ENCODE peak calls at places on chromosomes 6 and 20, in four cellular contexts. T is ascending aorta, Z is neural crest cell, D is kidney epithelial cell. M is an unnamed sample.

GRCh38 chr6:54617730-54618129 is 228.8 kb upstream of the FAM83B start:
- DNase-seq in T (no peak), Z (no peak), D (peak; percentile 59), M (no peak)

GRCh38 chr6:112636650-112637260 is 289.6 kb downstream of the RFPL4B start:
- DNase-seq in T (no peak), Z (no peak), D (peak; percentile 57), M (no peak)

GRCh38 chr6:45923831-45924391 is 91.7 kb downstream of the CLIC5 start:
- DNase-seq in T (no peak), Z (no peak), D (no peak), M (no peak)

GRCh38 chr20:3044336-3044965 is 1.0 kb downstream of the GNRH2 start:
- DNase-seq in T (no peak), Z (no peak), D (no peak), M (no peak)

GRCh38 chr6:132887204-132887603 is 72.8 kb downstream of the RPS12 start:
- DNase-seq in T (no peak), Z (no peak), D (no peak), M (no peak)

GRCh38 chr20:19913927-19914614 is 103.1 kb upstream of the NAA20 start:
- DNase-seq in T (no peak), Z (no peak), D (peak; percentile 62), M (no peak)

GRCh38 chr6:82419859-82420258 is 56.2 kb downstream of the TPBG start:
- DNase-seq in T (no peak), Z (no peak), D (no peak), M (no peak)

GRCh38 chr6:145015739-145016558 is 719.4 kb downstream of the EPM2A start:
- DNase-seq in T (no peak), Z (no peak), D (peak; percentile 87), M (no peak)

GRCh38 chr6:30463651-30464618 is 25.4 kb upstream of the HLA-E start:
- DNase-seq in T (no peak), Z (no peak), D (no peak), M (no peak)

GRCh38 chr6:85185977-85186376 is 263.9 kb upstream of the NT5E start:
- DNase-seq in T (no peak), Z (no peak), D (no peak), M (no peak)

GRCh38 chr6:34672657-34673043 is 23.9 kb downstream of the ILRUN start:
- DNase-seq in T (no peak), Z (no peak), D (no peak), M (no peak)

GRCh38 chr20:24060851-24061590 is 72.4 kb upstream of the GGTLC1 start:
- DNase-seq in T (no peak), Z (no peak), D (no peak), M (no peak)

GRCh38 chr6:36200154-36200891 is 3.8 kb downstream of the BRPF3 start:
- DNase-seq in T (no peak), Z (no peak), D (no peak), M (no peak)

GRCh38 chr20:37611346-37611745 is 82.5 kb upstream of the CTNNBL1 start:
- DNase-seq in T (no peak), Z (no peak), D (no peak), M (no peak)

GRCh38 chr6:155499574-155499973 is 43.9 kb upstream of the NOX3 start:
- DNase-seq in T (no peak), Z (no peak), D (no peak), M (no peak)
- TF ChIP-seq CTCF in T (no peak), Z (no peak), D (no peak), M (no peak)

DNA sequence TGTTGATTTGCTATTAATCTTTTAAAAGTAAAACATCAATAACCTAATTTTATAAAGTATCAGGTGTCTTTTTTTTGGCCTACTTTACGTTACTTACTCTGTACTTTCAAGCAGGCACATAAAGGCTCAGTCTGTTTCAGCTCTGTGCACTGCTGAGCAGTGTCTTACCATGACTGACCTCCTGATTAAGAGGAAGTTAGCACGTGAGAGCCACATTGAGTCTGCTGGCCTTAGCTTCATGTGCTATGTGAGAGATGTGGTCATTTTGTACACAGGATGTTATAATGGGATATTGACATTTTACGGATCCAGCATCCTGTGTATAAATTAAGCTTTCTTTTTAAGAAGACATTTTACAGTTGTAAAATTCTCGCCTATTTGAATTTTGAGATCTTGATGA is 31.9 kb downstream of the ARID1B start:
- DNase-seq in T (no peak), Z (no peak), D (peak; percentile 21), M (no peak)
- TF ChIP-seq CTCF in T (no peak), Z (no peak), D (no peak), M (no peak)

GRCh38 chr6:133889557-133890301 is 816 bp downstream of the TCF21 start:
- DNase-seq in T (no peak), Z (peak; percentile 11), D (no peak), M (no peak)
- TF ChIP-seq CTCF in T (no peak), Z (no peak), D (peak; percentile 21), M (no peak)

DNA sequence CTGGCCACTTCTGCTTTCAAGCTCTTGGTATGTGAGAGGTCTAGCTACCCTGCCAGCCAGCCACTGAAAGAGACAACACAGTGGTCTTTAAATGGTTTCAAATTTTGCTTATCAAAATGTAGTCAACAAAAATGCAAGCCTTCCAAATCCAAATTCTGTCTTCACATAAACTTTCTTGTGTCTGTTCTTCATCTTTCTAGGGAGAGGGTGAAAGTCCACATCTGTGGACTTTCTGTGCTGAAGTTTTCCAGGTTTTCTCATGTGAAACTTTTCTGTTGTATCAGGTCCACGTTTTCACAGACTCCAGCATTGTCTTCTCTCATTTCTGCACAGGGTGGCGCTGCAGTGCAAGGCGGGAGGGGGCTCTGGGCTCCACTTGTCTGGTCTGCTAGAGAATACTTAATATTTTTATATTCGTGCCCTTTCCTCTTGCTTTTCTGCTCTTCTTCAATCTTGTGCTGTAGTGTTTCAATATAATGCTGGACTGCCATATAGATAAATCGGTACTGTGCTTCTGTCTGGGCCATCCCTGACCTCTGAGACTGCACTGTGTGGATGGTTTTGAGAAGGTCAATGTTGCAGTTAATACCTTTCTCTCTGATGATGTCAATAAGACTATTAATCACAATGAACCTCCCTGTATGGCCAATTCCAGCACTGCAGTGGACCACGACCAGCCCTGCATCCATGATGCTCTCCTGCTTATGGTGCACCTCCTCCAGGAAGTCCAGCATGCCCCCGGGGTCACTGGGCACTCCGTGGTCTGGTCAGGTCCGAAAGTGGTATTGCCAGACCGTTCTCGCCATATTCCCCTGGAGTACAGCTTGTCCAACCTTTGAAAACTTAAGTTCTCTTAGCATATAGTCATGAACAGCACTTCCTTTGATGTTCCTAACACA is 161.6 kb upstream of the TNFAIP3 start:
- DNase-seq in T (peak; percentile 75), Z (peak; percentile 65), D (no peak), M (peak; percentile 64)
- TF ChIP-seq CTCF in T (peak; percentile 39), Z (peak; percentile 86), D (peak; percentile 88), M (peak; percentile 46)

M was measured in omental fat pad.